ENCODE peak calls at places on chromosomes 12 and 14, in four cellular contexts. L is K562, K is IMR-90, B is GM12878. S is an unnamed sample.

GRCh38 chr12:42483534-42483857 is 106.0 kb downstream of the PRICKLE1 start:
- DNase-seq in L (peak; percentile 35), K (peak; percentile 39), B (no peak), S (no peak)

GRCh38 chr14:106493962-106494823 is 967.8 kb downstream of the TMEM121 start:
- DNase-seq in L (no peak), K (no peak), B (no peak), S (no peak)

GRCh38 chr14:94480809-94481208 is 4.8 kb upstream of the SERPINA9 start:
- DNase-seq in L (no peak), K (no peak), B (no peak), S (no peak)

GRCh38 chr12:107779077-107779840 is 4.8 kb downstream of the ASCL4 start:
- DNase-seq in L (no peak), K (no peak), B (peak; percentile 68), S (no peak)

GRCh38 chr14:101369194-101369915 is 191.9 kb upstream of the DIO3 start:
- DNase-seq in L (no peak), K (no peak), B (no peak), S (no peak)

GRCh38 chr14:33512201-33512600 is 438.7 kb downstream of the EGLN3 start:
- DNase-seq in L (no peak), K (no peak), B (no peak), S (no peak)

GRCh38 chr14:22614240-22614799 is 16.2 kb downstream of the ABHD4 start:
- DNase-seq in L (no peak), K (peak; percentile 98), B (no peak), S (peak; percentile 94)

GRCh38 chr14:70170976-70171375 is 17.8 kb downstream of the SLC8A3 start:
- DNase-seq in L (no peak), K (no peak), B (no peak), S (no peak)

GRCh38 chr12:110170535-110171185 is 46.5 kb downstream of the IFT81 start:
- DNase-seq in L (no peak), K (no peak), B (no peak), S (no peak)

GRCh38 chr12:92363295-92364146 is 217.9 kb upstream of the BTG1 start:
- DNase-seq in L (peak; percentile 62), K (peak; percentile 4), B (peak; percentile 96), S (no peak)

GRCh38 chr14:34971381-34971780 is 11.4 kb upstream of the SRP54 start:
- DNase-seq in L (no peak), K (peak; percentile 56), B (no peak), S (no peak)

GRCh38 chr12:7154901-7155470 is 24.8 kb downstream of the CLSTN3 start:
- DNase-seq in L (no peak), K (no peak), B (no peak), S (no peak)

GRCh38 chr14:61503167-61503801 is 181.9 kb downstream of the PRKCH start:
- DNase-seq in L (no peak), K (peak; percentile 33), B (peak; percentile 94), S (no peak)

GRCh38 chr14:30559638-30560071 is 697 bp downstream of the G2E3 start:
- DNase-seq in L (peak; percentile 27), K (peak; percentile 42), B (no peak), S (no peak)

GRCh38 chr12:88855301-88855700 is 275.0 kb upstream of the KITLG start:
- DNase-seq in L (no peak), K (no peak), B (no peak), S (no peak)

GRCh38 chr12:65460076-65460475 is 181.6 kb downstream of the MSRB3 start:
- DNase-seq in L (no peak), K (no peak), B (no peak), S (no peak)

GRCh38 chr14:79246200-79246599 is 965.1 kb downstream of the DIO2 start:
- DNase-seq in L (no peak), K (no peak), B (no peak), S (no peak)

GRCh38 chr14:64728856-64729255 is 24.6 kb downstream of the PLEKHG3 start:
- DNase-seq in L (no peak), K (no peak), B (no peak), S (no peak)

GRCh38 chr14:81169711-81170103 is 51.1 kb downstream of the GTF2A1 start:
- DNase-seq in L (no peak), K (peak; percentile 7), B (no peak), S (no peak)

GRCh38 chr14:78519863-78520262 is 349.7 kb downstream of the NRXN3 start:
- DNase-seq in L (peak; percentile 42), K (peak; percentile 4), B (no peak), S (no peak)

GRCh38 chr12:121472150-121472905 is 72.4 kb downstream of the RNF34 start:
- DNase-seq in L (no peak), K (no peak), B (no peak), S (no peak)

GRCh38 chr12:12011880-12012260 is 58.9 kb upstream of the BCL2L14 start:
- DNase-seq in L (no peak), K (no peak), B (peak; percentile 33), S (no peak)

GRCh38 chr14:69997849-69998248 is 118.6 kb downstream of the SMOC1 start:
- DNase-seq in L (no peak), K (peak; percentile 96), B (no peak), S (peak; percentile 40)

GRCh38 chr14:90512332-90512951 is 115.6 kb downstream of the CALM1 start:
- DNase-seq in L (no peak), K (no peak), B (no peak), S (no peak)

GRCh38 chr12:95674631-95675030 is 115.9 kb downstream of the NTN4 start:
- DNase-seq in L (no peak), K (no peak), B (no peak), S (no peak)

GRCh38 chr12:121893901-121894540 is 5.4 kb downstream of the PSMD9 start:
- DNase-seq in L (peak; percentile 31), K (peak; percentile 77), B (no peak), S (peak; percentile 63)

GRCh38 chr12:12508612-12509011 is 54.1 kb downstream of the DUSP16 start:
- DNase-seq in L (no peak), K (peak; percentile 45), B (no peak), S (no peak)

GRCh38 chr12:113190761-113191160 is 5.2 kb downstream of the RITA1 start:
- DNase-seq in L (peak; percentile 88), K (peak; percentile 45), B (no peak), S (peak; percentile 76)

GRCh38 chr12:109064143-109064542 is 11.8 kb downstream of the USP30 start:
- DNase-seq in L (no peak), K (no peak), B (no peak), S (no peak)

GRCh38 chr14:57417228-57417627 is 26.8 kb downstream of the NAA30 start:
- DNase-seq in L (no peak), K (no peak), B (no peak), S (no peak)

GRCh38 chr12:68538722-68539614 is 71.7 kb upstream of the RAP1B start:
- DNase-seq in L (peak; percentile 49), K (peak; percentile 26), B (peak; percentile 59), S (no peak)
- TF ChIP-seq BHLHE40 in L (no peak), K (no peak), B (no peak), S (no peak)

DNA sequence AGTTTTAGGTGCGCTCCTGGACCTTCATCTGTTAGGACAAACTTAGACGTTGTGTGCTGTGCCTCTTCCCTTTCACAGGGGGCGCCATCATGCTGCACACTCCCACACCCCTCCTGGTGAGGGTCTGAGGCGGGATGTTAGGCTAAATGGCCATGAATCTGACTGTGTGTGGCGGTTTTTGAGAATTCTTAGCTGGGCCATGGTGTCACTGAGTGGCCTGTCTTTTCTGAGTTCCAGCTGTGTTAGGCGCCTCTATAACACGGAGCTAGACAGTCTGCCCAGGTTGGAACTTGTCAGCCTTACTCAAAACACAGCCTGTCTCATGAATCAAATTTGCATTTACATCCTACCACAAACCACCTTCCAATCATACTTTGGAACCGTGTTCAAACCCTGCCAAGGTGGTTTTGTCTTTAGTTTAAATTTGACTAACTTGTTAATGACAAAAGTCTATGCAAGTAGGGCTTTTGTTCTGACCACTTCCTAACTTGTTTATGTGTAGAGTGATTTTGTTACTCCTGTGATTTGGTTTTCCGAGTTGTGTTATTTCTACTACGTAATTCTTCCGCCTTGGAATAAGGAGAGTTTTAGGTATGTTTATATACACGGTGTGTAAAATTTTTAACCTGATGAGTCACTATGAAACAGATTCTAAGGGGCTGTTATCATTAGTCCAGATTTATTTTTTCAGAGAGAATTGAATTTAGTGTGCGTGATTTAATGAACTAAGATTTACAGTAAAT is 19.6 kb downstream of the ACVR1B start:
- DNase-seq in L (peak; percentile 68), K (peak; percentile 80), B (peak; percentile 93), S (peak; percentile 66)
- TF ChIP-seq RCOR1 in L (no peak), K (no peak), B (peak; percentile 56), S (no peak)

DNA sequence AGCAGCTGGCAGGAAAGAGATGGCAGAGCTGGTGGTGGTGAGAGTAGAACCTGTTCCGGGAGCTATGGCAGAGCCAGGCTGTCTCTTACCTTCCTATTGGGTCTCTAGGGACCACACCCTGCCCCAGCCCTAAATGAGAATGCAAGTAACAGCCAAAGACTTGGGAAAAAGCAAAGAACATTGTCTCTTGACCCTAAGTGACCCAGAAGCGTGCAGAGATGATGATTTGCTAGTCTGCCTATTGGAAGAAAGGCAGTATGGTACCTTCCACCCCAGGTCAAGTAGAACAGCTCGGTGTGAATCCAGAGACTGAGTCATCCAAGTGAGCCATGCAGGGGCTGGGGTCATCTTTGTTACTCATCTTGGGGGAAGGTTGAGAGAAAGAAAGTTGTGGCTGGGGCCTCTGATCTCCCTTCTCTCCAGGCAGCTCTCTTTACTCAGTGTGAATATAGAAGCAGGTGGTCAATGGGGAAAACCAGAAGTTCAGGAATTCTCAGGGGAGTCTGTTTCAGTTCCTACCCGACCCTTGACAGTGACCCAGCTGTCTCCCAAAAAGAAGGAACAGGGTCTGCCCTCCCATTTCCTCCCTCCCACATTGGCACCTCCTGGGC is 1.7 kb downstream of the BLOC1S1 start:
- DNase-seq in L (peak; percentile 63), K (peak; percentile 86), B (no peak), S (no peak)
- TF ChIP-seq RFX5 in L (no peak), K (no peak), B (no peak), S (no peak)

DNA sequence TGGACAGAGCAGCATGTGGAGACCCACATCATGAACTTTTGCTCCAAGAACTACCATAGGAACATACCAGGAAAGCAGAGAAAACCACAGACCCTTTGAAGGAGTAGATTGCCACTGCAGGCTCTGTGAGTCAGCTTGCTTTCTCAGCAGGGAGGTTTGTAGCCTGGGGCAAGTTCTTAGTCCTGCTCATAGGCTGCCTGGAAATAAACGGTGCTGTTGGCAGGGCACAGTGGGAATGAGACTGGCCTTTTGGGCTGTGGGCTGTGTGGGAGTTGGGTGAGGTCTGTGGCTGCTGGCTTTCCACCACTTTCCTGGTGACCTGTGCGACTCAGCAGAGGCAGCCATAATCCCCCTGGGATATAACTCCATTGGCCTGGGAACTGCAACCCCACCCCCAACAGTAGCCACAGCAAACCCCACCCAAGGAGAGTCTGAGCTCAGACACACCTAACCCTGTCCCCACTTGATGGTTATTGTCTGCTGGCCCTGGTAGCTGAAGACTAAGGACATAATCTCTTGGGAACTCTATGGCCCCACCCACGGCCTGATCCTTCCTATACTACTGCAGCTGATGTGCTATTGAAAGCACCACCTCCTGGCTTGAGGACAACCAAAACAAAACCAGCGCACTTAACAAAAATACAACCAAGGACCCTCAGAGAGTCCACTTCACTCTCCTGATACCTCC is 192.1 kb upstream of the GARIN6 start:
- DNase-seq in L (no peak), K (no peak), B (no peak), S (peak; percentile 6)
- TF ChIP-seq BHLHE40 in L (no peak), K (no peak), B (no peak), S (no peak)

DNA sequence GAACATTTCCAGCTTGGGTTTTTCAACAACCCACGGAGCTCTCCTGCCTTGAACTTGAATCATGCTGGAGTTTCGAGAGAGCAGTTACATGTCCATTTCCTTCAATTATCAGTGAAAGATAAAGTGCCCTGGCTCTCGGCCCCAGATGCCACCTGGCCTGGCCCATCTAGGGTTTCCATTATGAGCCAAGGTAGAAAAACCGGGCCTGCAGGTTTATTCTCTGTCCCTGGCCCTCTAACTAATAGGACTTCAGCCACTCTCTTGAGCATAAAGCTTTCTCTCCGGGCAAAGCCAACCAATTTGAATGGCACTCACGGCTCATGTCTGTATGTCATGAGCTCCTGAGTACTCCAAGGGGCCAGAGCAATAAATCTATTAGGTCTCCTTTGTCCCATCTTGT is 392.5 kb downstream of the MED13L start:
- DNase-seq in L (no peak), K (no peak), B (no peak), S (no peak)
- TF ChIP-seq RCOR1 in L (no peak), K (no peak), B (no peak), S (no peak)